ENCODE peak calls at places on chromosome 17, in five cellular contexts. Z, O, D, T and W are unnamed samples.

GRCh38 chr17:28983286-28984240 is 22.3 kb downstream of the SEZ6 start:
- DNase-seq in Z (no peak), O (no peak), D (no peak), T (no peak), W (no peak)

GRCh38 chr17:64575431-64575830 is 68.7 kb downstream of the CEP95 start:
- DNase-seq in Z (no peak), O (no peak), D (no peak), T (no peak), W (no peak)

GRCh38 chr17:47649972-47650524 is 329 bp downstream of the KPNB1 start:
- DNase-seq in Z (peak; percentile 66), O (no peak), D (peak; percentile 31), T (no peak), W (no peak)

GRCh38 chr17:83067071-83067717 is 12.2 kb upstream of the METRNL start:
- DNase-seq in Z (no peak), O (no peak), D (no peak), T (no peak), W (no peak)

GRCh38 chr17:34776454-34776853 is 184.8 kb downstream of the CCT6B start:
- DNase-seq in Z (no peak), O (no peak), D (no peak), T (no peak), W (no peak)

GRCh38 chr17:69711504-69711903 is 297.0 kb downstream of the MAP2K6 start:
- DNase-seq in Z (no peak), O (no peak), D (no peak), T (no peak), W (no peak)

GRCh38 chr17:73393962-73394361 is 82.2 kb upstream of the CDC42EP4 start:
- DNase-seq in Z (no peak), O (no peak), D (no peak), T (peak; percentile 15), W (no peak)

GRCh38 chr17:57918017-57918895 is 37.0 kb downstream of the CUEDC1 start:
- DNase-seq in Z (no peak), O (no peak), D (no peak), T (no peak), W (no peak)

GRCh38 chr17:80791758-80792284 is 199.8 kb upstream of the CHMP6 start:
- DNase-seq in Z (no peak), O (no peak), D (peak; percentile 62), T (peak; percentile 78), W (no peak)

GRCh38 chr17:28563475-28563874 is 7.8 kb downstream of the PIGS start:
- DNase-seq in Z (no peak), O (no peak), D (no peak), T (no peak), W (no peak)

GRCh38 chr17:29091591-29092291 is 48.8 kb downstream of the PIPOX start:
- DNase-seq in Z (peak; percentile 50), O (no peak), D (no peak), T (no peak), W (peak; percentile 62)

GRCh38 chr17:8726951-8727555 is 17.6 kb downstream of the CCDC42 start:
- DNase-seq in Z (no peak), O (no peak), D (no peak), T (no peak), W (no peak)

GRCh38 chr17:82536220-82537201 is 17.0 kb downstream of the FOXK2 start:
- DNase-seq in Z (no peak), O (no peak), D (no peak), T (no peak), W (peak; percentile 30)

GRCh38 chr17:78058001-78058400 is 70.6 kb downstream of the TMC6 start:
- DNase-seq in Z (no peak), O (no peak), D (no peak), T (no peak), W (no peak)

GRCh38 chr17:40577611-40578065 is 12.4 kb upstream of the CCR7 start:
- DNase-seq in Z (no peak), O (no peak), D (no peak), T (no peak), W (no peak)

GRCh38 chr17:38825762-38826247 is 684 bp upstream of the CWC25 start:
- DNase-seq in Z (no peak), O (no peak), D (no peak), T (no peak), W (no peak)

GRCh38 chr17:7045492-7046126 is 1.7 kb upstream of the SLC16A11 start:
- DNase-seq in Z (peak; percentile 51), O (no peak), D (no peak), T (peak; percentile 46), W (peak; percentile 55)

GRCh38 chr17:6082335-6082734 is 12.2 kb downstream of the WSCD1 start:
- DNase-seq in Z (no peak), O (no peak), D (no peak), T (no peak), W (no peak)

GRCh38 chr17:33291248-33292183 is 1.6 kb downstream of the ASIC2 start:
- DNase-seq in Z (no peak), O (no peak), D (no peak), T (peak; percentile 22), W (no peak)